ENCODE peak calls at places on chromosome 15, in nine cellular contexts. Z is stomach, E is HCT116, F is uterus, O is A549, I is IMR-90, D is lower leg skin, Y is ovary, N is transverse colon. A is an unnamed sample.

GRCh38 chr15:80967451-80967850 is 22.2 kb downstream of the MESD start:
- DNase-seq in Z (no peak), E (no peak), F (no peak), O (no peak), I (peak), D (no peak), Y (no peak), N (no peak), A (no peak)

GRCh38 chr15:40100133-40100946 is 8.3 kb downstream of the BMF start:
- DNase-seq in Z (no peak), E (no peak), F (no peak), O (no peak), I (no peak), D (no peak), Y (no peak), N (no peak), A (no peak)

GRCh38 chr15:38642689-38643270 is 78.2 kb upstream of the RASGRP1 start:
- DNase-seq in Z (no peak), E (no peak), F (no peak), O (no peak), I (no peak), D (no peak), Y (no peak), N (no peak), A (no peak)

GRCh38 chr15:31352911-31353811 is 26.5 kb downstream of the KLF13 start:
- DNase-seq in Z (peak), E (no peak), F (peak), O (no peak), I (peak), D (no peak), Y (peak), N (peak), A (no peak)

GRCh38 chr15:83955806-83956265 is 279.7 kb upstream of the GOLGA6L4 start:
- DNase-seq in Z (no peak), E (no peak), F (no peak), O (no peak), I (no peak), D (no peak), Y (no peak), N (peak), A (no peak)

GRCh38 chr15:70096975-70097336 is 761 bp downstream of the TLE3 start:
- DNase-seq in Z (no peak), E (no peak), F (no peak), O (peak), I (no peak), D (no peak), Y (peak), N (no peak), A (no peak)

GRCh38 chr15:63339006-63339766 is 42.5 kb downstream of the CA12 start:
- DNase-seq in Z (no peak), E (no peak), F (no peak), O (no peak), I (peak), D (no peak), Y (no peak), N (no peak), A (no peak)

GRCh38 chr15:70636540-70637165 is 126.7 kb downstream of the UACA start:
- DNase-seq in Z (no peak), E (peak), F (no peak), O (no peak), I (no peak), D (no peak), Y (peak), N (no peak), A (no peak)

GRCh38 chr15:60797444-60798040 is 318.6 kb upstream of the ICE2 start:
- DNase-seq in Z (no peak), E (no peak), F (no peak), O (no peak), I (no peak), D (no peak), Y (no peak), N (no peak), A (no peak)

GRCh38 chr15:99486371-99487336 is 79.1 kb upstream of the MEF2A start:
- DNase-seq in Z (peak), E (peak), F (peak), O (peak), I (peak), D (peak), Y (peak), N (peak), A (no peak)

GRCh38 chr15:100937171-100937570 is 18.0 kb downstream of the LRRK1 start:
- DNase-seq in Z (no peak), E (no peak), F (no peak), O (no peak), I (no peak), D (no peak), Y (no peak), N (no peak), A (no peak)

GRCh38 chr15:84876269-84876668 is 8.2 kb upstream of the SLC28A1 start:
- DNase-seq in Z (no peak), E (no peak), F (no peak), O (no peak), I (no peak), D (no peak), Y (no peak), N (no peak), A (no peak)

GRCh38 chr15:93105510-93105909 is 16.5 kb upstream of the RGMA start:
- DNase-seq in Z (no peak), E (no peak), F (no peak), O (no peak), I (no peak), D (no peak), Y (no peak), N (no peak), A (no peak)

GRCh38 chr15:65903296-65904073 is 34.2 kb downstream of the RAB11A start:
- DNase-seq in Z (no peak), E (no peak), F (no peak), O (no peak), I (peak), D (no peak), Y (no peak), N (no peak), A (no peak)

GRCh38 chr15:95845862-95846515 is 484.5 kb upstream of the NR2F2 start:
- DNase-seq in Z (no peak), E (no peak), F (peak), O (no peak), I (peak), D (no peak), Y (peak), N (no peak), A (no peak)

GRCh38 chr15:42721016-42721415 is 15.9 kb downstream of the CDAN1 start:
- DNase-seq in Z (no peak), E (no peak), F (no peak), O (no peak), I (no peak), D (no peak), Y (no peak), N (no peak), A (no peak)

GRCh38 chr15:85748176-85748575 is 46.5 kb downstream of the KLHL25 start:
- DNase-seq in Z (peak), E (no peak), F (no peak), O (no peak), I (no peak), D (no peak), Y (no peak), N (no peak), A (no peak)

GRCh38 chr15:73748731-73749130 is 4.4 kb downstream of the INSYN1 start:
- DNase-seq in Z (no peak), E (no peak), F (no peak), O (no peak), I (no peak), D (no peak), Y (no peak), N (no peak), A (no peak)

GRCh38 chr15:62758126-62758951 is 284.2 kb upstream of the TPM1 start:
- DNase-seq in Z (peak), E (no peak), F (peak), O (peak), I (peak), D (peak), Y (no peak), N (peak), A (peak)

GRCh38 chr15:100703032-100703578 is 100.7 kb downstream of the ASB7 start:
- DNase-seq in Z (no peak), E (no peak), F (peak), O (no peak), I (peak), D (no peak), Y (no peak), N (no peak), A (no peak)

GRCh38 chr15:61936528-61937195 is 123.6 kb downstream of the VPS13C start:
- DNase-seq in Z (no peak), E (no peak), F (no peak), O (no peak), I (no peak), D (no peak), Y (no peak), N (no peak), A (no peak)

GRCh38 chr15:64851503-64851840 is 9.8 kb downstream of the PLEKHO2 start:
- DNase-seq in Z (no peak), E (no peak), F (peak), O (no peak), I (peak), D (peak), Y (no peak), N (peak), A (no peak)

GRCh38 chr15:52010633-52011595 is 8.1 kb upstream of the MAPK6 start:
- DNase-seq in Z (peak), E (peak), F (peak), O (no peak), I (peak), D (peak), Y (no peak), N (no peak), A (no peak)

GRCh38 chr15:69595009-69595825 is 142.6 kb downstream of the RPLP1 start:
- DNase-seq in Z (peak), E (no peak), F (no peak), O (no peak), I (no peak), D (no peak), Y (peak), N (peak), A (no peak)

GRCh38 chr15:99454941-99455795 is 110.6 kb upstream of the MEF2A start:
- DNase-seq in Z (peak), E (peak), F (peak), O (no peak), I (peak), D (peak), Y (peak), N (peak), A (peak)

GRCh38 chr15:53209396-53210042 is 419.4 kb upstream of the ONECUT1 start:
- DNase-seq in Z (no peak), E (no peak), F (no peak), O (no peak), I (no peak), D (no peak), Y (no peak), N (no peak), A (no peak)

GRCh38 chr15:51260262-51260661 is 78.1 kb downstream of the CYP19A1 start:
- DNase-seq in Z (no peak), E (no peak), F (no peak), O (no peak), I (peak), D (no peak), Y (no peak), N (no peak), A (no peak)

GRCh38 chr15:67174864-67175573 is 79.4 kb downstream of the AAGAB start:
- DNase-seq in Z (peak), E (peak), F (no peak), O (peak), I (peak), D (no peak), Y (peak), N (no peak), A (peak)

GRCh38 chr15:77939851-77940250 is 137.7 kb downstream of the TBC1D2B start:
- DNase-seq in Z (no peak), E (no peak), F (no peak), O (no peak), I (no peak), D (no peak), Y (no peak), N (no peak), A (no peak)

GRCh38 chr15:77942611-77943211 is 134.8 kb downstream of the TBC1D2B start:
- DNase-seq in Z (no peak), E (no peak), F (no peak), O (no peak), I (no peak), D (no peak), Y (no peak), N (no peak), A (no peak)

GRCh38 chr15:77940548-77940947 is 137.0 kb downstream of the TBC1D2B start:
- DNase-seq in Z (no peak), E (no peak), F (no peak), O (no peak), I (no peak), D (no peak), Y (no peak), N (no peak), A (no peak)

DNA sequence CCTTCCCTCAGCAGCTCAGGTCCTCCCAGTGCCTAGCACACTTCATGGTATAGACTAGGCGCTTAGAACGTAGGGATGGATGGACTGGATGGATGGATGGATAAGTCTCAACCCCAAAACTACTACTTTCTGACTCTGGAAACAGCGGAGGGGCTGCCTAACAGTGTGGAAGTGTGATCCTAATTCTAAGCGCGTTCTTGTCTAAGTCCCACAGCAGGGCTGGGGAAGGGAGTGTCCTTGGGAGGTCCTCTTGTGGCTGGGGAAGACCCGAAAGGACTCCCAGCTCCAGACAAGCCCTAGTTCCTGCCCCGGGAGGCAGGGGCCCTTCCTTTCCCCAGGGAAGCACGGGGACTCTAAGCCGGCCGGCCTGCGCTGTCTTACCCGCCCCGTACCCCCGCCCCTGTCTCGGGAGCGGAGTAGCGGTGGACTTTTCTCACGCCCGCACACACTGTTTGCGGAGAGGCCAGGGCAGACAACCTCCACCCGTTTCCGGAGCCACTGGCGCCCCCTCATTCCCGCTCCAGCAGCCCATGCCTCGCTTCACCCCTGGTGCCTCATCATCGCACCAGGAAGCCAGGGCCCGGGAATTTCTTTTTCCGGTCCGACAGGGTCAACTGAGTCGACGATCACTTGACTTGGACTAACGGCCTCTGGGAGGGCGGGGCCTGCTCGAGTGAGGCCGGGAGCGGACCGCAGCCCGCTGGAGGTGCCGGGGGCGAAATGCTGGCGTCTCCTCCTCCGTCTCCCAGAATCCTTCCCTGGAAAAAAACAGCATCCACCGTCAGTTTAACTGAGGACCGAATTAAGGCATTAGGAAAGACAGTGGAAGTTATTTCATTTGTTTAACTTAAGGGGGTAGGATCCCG is 133.3 kb downstream of the TBC1D2B start:
- DNase-seq in Z (peak), E (peak), F (peak), O (no peak), I (peak), D (peak), Y (peak), N (peak), A (no peak)
- TF ChIP-seq POLR2A in Z (no peak), E (no peak), F (no peak), O (no peak), I (no peak), D (no peak), Y (no peak), N (no peak), A (no peak)

GRCh38 chr15:29862271-29862670 is 40.0 kb upstream of the TJP1 start:
- DNase-seq in Z (no peak), E (no peak), F (no peak), O (no peak), I (peak), D (no peak), Y (no peak), N (no peak), A (no peak)

GRCh38 chr15:29863438-29863837 is 41.2 kb upstream of the TJP1 start:
- DNase-seq in Z (no peak), E (no peak), F (no peak), O (no peak), I (no peak), D (no peak), Y (no peak), N (no peak), A (no peak)

GRCh38 chr15:29860872-29861271 is 38.6 kb upstream of the TJP1 start:
- DNase-seq in Z (no peak), E (no peak), F (no peak), O (no peak), I (peak), D (no peak), Y (no peak), N (no peak), A (no peak)

GRCh38 chr15:29859981-29860745 is 37.9 kb upstream of the TJP1 start:
- DNase-seq in Z (no peak), E (no peak), F (no peak), O (no peak), I (peak), D (no peak), Y (no peak), N (no peak), A (peak)

DNA sequence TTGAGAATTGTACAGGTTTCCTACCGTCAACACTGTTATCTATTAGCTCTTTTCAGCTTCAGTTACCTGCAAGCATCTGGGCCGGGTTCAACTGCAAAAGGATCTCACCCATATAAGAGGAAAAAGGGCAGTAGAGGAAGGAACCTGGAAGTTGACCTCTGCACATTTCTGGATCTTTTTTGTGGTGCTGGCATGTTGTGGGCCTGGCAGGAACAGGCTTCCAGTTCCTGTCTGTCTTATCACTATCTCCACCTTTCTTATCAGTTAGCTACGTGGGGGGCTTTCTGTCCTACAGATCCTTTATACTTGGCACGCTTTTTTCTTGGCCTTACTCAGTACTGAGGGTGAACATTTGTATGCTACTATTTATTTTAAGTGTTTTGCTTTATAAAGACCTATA is 42.2 kb upstream of the TJP1 start:
- DNase-seq in Z (no peak), E (no peak), F (no peak), O (no peak), I (no peak), D (no peak), Y (no peak), N (no peak), A (no peak)
- TF ChIP-seq POLR2A in Z (no peak), E (no peak), F (no peak), O (no peak), I (no peak), D (no peak), Y (no peak), N (no peak), A (no peak)

GRCh38 chr15:89114974-89115373 is 26.7 kb downstream of the ABHD2 start:
- DNase-seq in Z (peak), E (no peak), F (no peak), O (no peak), I (peak), D (no peak), Y (no peak), N (no peak), A (no peak)

GRCh38 chr15:89116404-89116803 is 28.1 kb downstream of the ABHD2 start:
- DNase-seq in Z (no peak), E (no peak), F (no peak), O (no peak), I (peak), D (no peak), Y (no peak), N (no peak), A (no peak)

GRCh38 chr15:89113263-89113662 is 25.0 kb downstream of the ABHD2 start:
- DNase-seq in Z (no peak), E (no peak), F (no peak), O (no peak), I (no peak), D (no peak), Y (no peak), N (no peak), A (no peak)

GRCh38 chr15:89117790-89118189 is 29.5 kb downstream of the ABHD2 start:
- DNase-seq in Z (no peak), E (no peak), F (no peak), O (no peak), I (no peak), D (no peak), Y (no peak), N (no peak), A (no peak)

GRCh38 chr15:89115547-89115946 is 27.3 kb downstream of the ABHD2 start:
- DNase-seq in Z (peak), E (no peak), F (no peak), O (no peak), I (no peak), D (no peak), Y (no peak), N (peak), A (no peak)
- TF ChIP-seq POLR2A in Z (no peak), E (no peak), F (no peak), O (no peak), I (no peak), D (no peak), Y (no peak), N (no peak), A (no peak)

GRCh38 chr15:76393614-76394013 is 57.0 kb downstream of the ISL2 start:
- DNase-seq in Z (no peak), E (no peak), F (no peak), O (no peak), I (peak), D (no peak), Y (no peak), N (no peak), A (no peak)
- TF ChIP-seq POLR2A in Z (no peak), E (no peak), F (no peak), O (no peak), I (no peak), D (no peak), Y (no peak), N (no peak), A (no peak)

GRCh38 chr15:82048809-82049208 is 3.0 kb upstream of the MEX3B start:
- DNase-seq in Z (no peak), E (no peak), F (no peak), O (no peak), I (no peak), D (no peak), Y (no peak), N (no peak), A (no peak)

GRCh38 chr15:82045179-82045891 is 483 bp downstream of the MEX3B start:
- DNase-seq in Z (no peak), E (no peak), F (peak), O (peak), I (peak), D (peak), Y (peak), N (peak), A (peak)

GRCh38 chr15:82045892-82046667 is at the start of gene MEX3B:
- DNase-seq in Z (peak), E (peak), F (peak), O (peak), I (peak), D (peak), Y (peak), N (peak), A (peak)

GRCh38 chr15:82047493-82048446 is 2.0 kb upstream of the MEX3B start:
- DNase-seq in Z (no peak), E (no peak), F (no peak), O (peak), I (peak), D (peak), Y (no peak), N (no peak), A (no peak)

GRCh38 chr15:82046668-82047492 is 1.1 kb upstream of the MEX3B start:
- DNase-seq in Z (peak), E (peak), F (peak), O (peak), I (peak), D (peak), Y (peak), N (peak), A (peak)
- TF ChIP-seq POLR2A in Z (no peak), E (no peak), F (peak), O (peak), I (peak), D (no peak), Y (peak), N (peak), A (peak)

GRCh38 chr15:41331281-41331680 is 1.1 kb downstream of the OIP5 start:
- DNase-seq in Z (no peak), E (no peak), F (no peak), O (no peak), I (no peak), D (no peak), Y (no peak), N (no peak), A (no peak)

GRCh38 chr15:41336549-41336948 is 3.9 kb downstream of the NUSAP1 start:
- DNase-seq in Z (no peak), E (no peak), F (no peak), O (no peak), I (no peak), D (no peak), Y (no peak), N (no peak), A (no peak)

GRCh38 chr15:41334293-41335120 is 1.8 kb downstream of the NUSAP1 start:
- DNase-seq in Z (no peak), E (no peak), F (no peak), O (no peak), I (no peak), D (no peak), Y (no peak), N (no peak), A (no peak)

GRCh38 chr15:41331833-41332787 is at the start of gene OIP5:
- DNase-seq in Z (peak), E (peak), F (peak), O (peak), I (peak), D (peak), Y (peak), N (peak), A (peak)

GRCh38 chr15:41332788-41333527 is at the start of gene NUSAP1:
- DNase-seq in Z (no peak), E (no peak), F (no peak), O (peak), I (no peak), D (no peak), Y (no peak), N (no peak), A (no peak)
- TF ChIP-seq POLR2A in Z (peak), E (peak), F (no peak), O (peak), I (peak), D (no peak), Y (no peak), N (peak), A (peak)

GRCh38 chr15:55588070-55588817 is at the start of gene PYGO1:
- DNase-seq in Z (peak), E (no peak), F (peak), O (peak), I (peak), D (peak), Y (peak), N (peak), A (peak)
- TF ChIP-seq POLR2A in Z (no peak), E (no peak), F (peak), O (peak), I (peak), D (no peak), Y (peak), N (no peak), A (peak)